ENCODE peak calls at places on chromosome 16, in seven cellular contexts. P, Z, A, L, C, K and Q are unnamed samples.

GRCh38 chr16:70679653-70680494 is 6.0 kb downstream of the MTSS2 start:
- DNase-seq in P (no peak), Z (no peak), C (no peak), A (no peak), L (no peak), K (peak; percentile 57), Q (no peak)

GRCh38 chr16:66717112-66717675 is 20.7 kb upstream of the CMTM4 start:
- DNase-seq in L (no peak), A (no peak), P (no peak), C (no peak), Z (no peak), K (peak; percentile 78), Q (no peak)

GRCh38 chr16:17356243-17356933 is 114.4 kb downstream of the XYLT1 start:
- DNase-seq in A (no peak), P (no peak), L (no peak), C (no peak), Z (no peak), K (no peak), Q (no peak)

GRCh38 chr16:528111-529011 is 849 bp downstream of the CAPN15 start:
- DNase-seq in C (peak; percentile 66), K (peak; percentile 45), L (no peak), A (no peak), Z (peak; percentile 61), P (no peak), Q (peak; percentile 47)

GRCh38 chr16:84689126-84689525 is 10.7 kb upstream of the USP10 start:
- DNase-seq in Z (peak; percentile 65), A (no peak), C (peak; percentile 74), L (peak; percentile 78), P (no peak), K (no peak), Q (peak; percentile 85)

GRCh38 chr16:79751785-79752184 is 151.2 kb upstream of the MAF start:
- DNase-seq in L (no peak), A (peak; percentile 70), C (peak; percentile 29), K (no peak), P (no peak), Z (no peak), Q (no peak)

GRCh38 chr16:15538484-15538883 is 104.1 kb downstream of the BMERB1 start:
- DNase-seq in P (no peak), L (no peak), K (no peak), A (no peak), Z (no peak), C (no peak), Q (no peak)

GRCh38 chr16:57265850-57266530 is 18.5 kb downstream of the PLLP start:
- DNase-seq in P (no peak), A (peak; percentile 43), K (peak; percentile 25), L (no peak), Z (peak; percentile 79), C (peak; percentile 73), Q (no peak)

GRCh38 chr16:11613381-11614303 is 26.9 kb upstream of the LITAF start:
- DNase-seq in K (no peak), A (peak; percentile 72), Z (peak; percentile 79), P (no peak), C (no peak), L (no peak), Q (no peak)

GRCh38 chr16:77834600-77834963 is 46.2 kb downstream of the VAT1L start:
- DNase-seq in Z (no peak), K (peak; percentile 45), P (no peak), C (peak; percentile 96), A (no peak), L (peak; percentile 58), Q (peak; percentile 79)

GRCh38 chr16:75837681-75838080 is 111.4 kb upstream of the CPHXL start:
- DNase-seq in P (no peak), Z (no peak), K (no peak), L (no peak), A (no peak), C (no peak), Q (no peak)

GRCh38 chr16:59259074-59259963 is 525.2 kb upstream of the GOT2 start:
- DNase-seq in C (no peak), A (no peak), P (no peak), Z (no peak), L (no peak), K (no peak), Q (no peak)

GRCh38 chr16:252366-253337 is 18.0 kb downstream of the FAM234A start:
- DNase-seq in L (no peak), P (no peak), C (peak; percentile 57), Z (no peak), K (no peak), A (no peak), Q (no peak)

GRCh38 chr16:29820730-29821662 is 734 bp downstream of the MVP start:
- DNase-seq in K (no peak), L (no peak), Z (peak; percentile 14), C (peak; percentile 66), P (no peak), A (peak; percentile 60), Q (no peak)

GRCh38 chr16:81265658-81266451 is 27.4 kb downstream of the BCO1 start:
- DNase-seq in Z (no peak), C (peak; percentile 92), P (no peak), L (no peak), A (peak; percentile 61), K (no peak), Q (peak; percentile 40)

GRCh38 chr16:72787519-72788268 is 260.2 kb downstream of the ZFHX3 start:
- DNase-seq in C (peak; percentile 53), K (peak; percentile 44), L (peak; percentile 73), P (no peak), A (peak; percentile 87), Z (peak; percentile 61), Q (peak; percentile 81)

GRCh38 chr16:75860654-75861053 is 134.4 kb upstream of the CPHXL start:
- DNase-seq in Z (no peak), C (no peak), L (no peak), K (peak; percentile 36), P (no peak), A (no peak), Q (no peak)

GRCh38 chr16:80703391-80704071 is 100.9 kb downstream of the CDYL2 start:
- DNase-seq in Z (no peak), K (no peak), A (no peak), L (no peak), P (no peak), C (no peak), Q (no peak)

GRCh38 chr16:27080870-27081269 is 14.1 kb downstream of the C16orf82 start:
- DNase-seq in A (no peak), L (no peak), C (peak; percentile 2), P (no peak), K (peak; percentile 42), Z (no peak), Q (peak; percentile 2)

GRCh38 chr16:65314246-65315003 is 192.6 kb upstream of the CDH11 start:
- DNase-seq in C (no peak), Z (peak; percentile 32), A (no peak), P (no peak), K (no peak), L (no peak), Q (no peak)

GRCh38 chr16:68459457-68459856 is 11.1 kb upstream of the SMPD3 start:
- DNase-seq in P (no peak), K (no peak), C (no peak), L (no peak), Z (no peak), A (no peak), Q (no peak)

GRCh38 chr16:89122322-89122831 is 28.7 kb downstream of the ACSF3 start:
- DNase-seq in A (no peak), L (no peak), K (no peak), Z (no peak), C (no peak), P (no peak), Q (no peak)

GRCh38 chr16:49396206-49396720 is 22.7 kb downstream of the C16orf78 start:
- DNase-seq in Z (no peak), P (no peak), A (no peak), C (no peak), K (no peak), L (no peak), Q (no peak)

GRCh38 chr16:21560462-21560861 is 38.9 kb upstream of the METTL9 start:
- DNase-seq in A (no peak), P (no peak), L (no peak), K (no peak), Z (no peak), C (no peak), Q (no peak)

GRCh38 chr16:16025214-16025968 is 76.0 kb downstream of the ABCC1 start:
- DNase-seq in Z (peak; percentile 60), L (peak; percentile 75), A (peak; percentile 60), K (peak; percentile 65), P (no peak), C (peak; percentile 96), Q (peak; percentile 75)

GRCh38 chr16:74868501-74868900 is 93.9 kb upstream of the FA2H start:
- DNase-seq in Z (no peak), K (peak; percentile 41), C (peak; percentile 7), P (no peak), A (no peak), L (no peak), Q (no peak)

GRCh38 chr16:11780988-11781680 is 15.9 kb downstream of the ZC3H7A start:
- DNase-seq in P (no peak), L (no peak), K (no peak), C (peak; percentile 32), A (no peak), Z (no peak), Q (no peak)

GRCh38 chr16:66948034-66948821 is 12.8 kb upstream of the CES3 start:
- DNase-seq in A (no peak), L (no peak), C (no peak), K (no peak), Z (no peak), P (no peak), Q (no peak)

GRCh38 chr16:4324871-4325740 is 9.2 kb downstream of the GLIS2 start:
- DNase-seq in Z (no peak), C (no peak), L (no peak), P (no peak), A (no peak), K (peak; percentile 2), Q (no peak)

GRCh38 chr16:75053791-75054555 is 55.1 kb downstream of the ZNRF1 start:
- DNase-seq in A (peak; percentile 38), K (no peak), L (no peak), C (no peak), Z (no peak), P (no peak), Q (no peak)

GRCh38 chr16:88619859-88620655 is 18.3 kb upstream of the IL17C start:
- DNase-seq in Z (no peak), C (no peak), L (no peak), A (no peak), K (no peak), P (no peak), Q (no peak)

GRCh38 chr16:20755238-20755637 is 8.6 kb upstream of the ACSM3 start:
- DNase-seq in K (no peak), C (no peak), P (no peak), A (no peak), Z (no peak), L (no peak), Q (no peak)

GRCh38 chr16:84885024-84885910 is 65.5 kb downstream of the CRISPLD2 start:
- DNase-seq in L (no peak), A (no peak), Z (no peak), C (peak; percentile 58), K (peak; percentile 71), P (no peak), Q (no peak)

GRCh38 chr16:57191056-57191536 is 5.0 kb downstream of the RSPRY1 start:
- DNase-seq in L (no peak), C (no peak), Z (no peak), P (no peak), A (no peak), K (no peak), Q (no peak)

GRCh38 chr16:69365901-69366300 is 14.3 kb upstream of the TMED6 start:
- DNase-seq in C (no peak), L (no peak), Z (no peak), K (no peak), A (no peak), P (no peak), Q (no peak)

GRCh38 chr16:49580751-49581303 is 207.2 kb downstream of the C16orf78 start:
- DNase-seq in K (no peak), C (peak; percentile 46), P (no peak), A (no peak), L (no peak), Z (no peak), Q (no peak)

GRCh38 chr16:276360-277077 is 775 bp upstream of the RGS11 start:
- DNase-seq in C (no peak), L (no peak), A (no peak), K (no peak), Z (no peak), P (no peak), Q (no peak)

GRCh38 chr16:4593069-4593468 is 21.6 kb downstream of the UBALD1 start:
- DNase-seq in C (no peak), Z (no peak), P (no peak), K (peak; percentile 70), A (no peak), L (no peak), Q (no peak)